ENCODE peak calls at places on chromosomes 13 and 19, in nine cellular contexts. I is RCC 7860; O is NCI-H2081; L is stimulated activated CD4-positive, alpha-beta T cell treated with anti-CD3 and anti-CD28 coated beads, Interleukin-2, amount 100 ng/mL, for 48 hours; C is HT-29; P is activated CD4-positive, alpha-beta T cell treated with anti-CD3 and anti-CD28 coated beads, Interleukin-2, amount 50 U/mL, for 1 hour; K is NAMALWA; B is NCI-H1092; M is HS-27A. E is an unnamed sample.

GRCh38 chr19:10227215-10227971 is 3.7 kb downstream of the S1PR2 start:
- DNase-seq in I (no peak), O (no peak), L (no peak), C (no peak), P (no peak), K (no peak), B (no peak), M (no peak), E (no peak)

GRCh38 chr19:15438577-15438976 is 11.2 kb downstream of the WIZ start:
- DNase-seq in I (no peak), O (no peak), L (no peak), C (no peak), P (no peak), K (no peak), B (no peak), M (no peak), E (no peak)

GRCh38 chr19:13208964-13209796 is 59.0 kb downstream of the IER2 start:
- DNase-seq in I (no peak), O (no peak), L (no peak), C (no peak), P (no peak), K (no peak), B (no peak), M (no peak), E (no peak)

GRCh38 chr13:44884076-44884729 is 105.1 kb downstream of the NUFIP1 start:
- DNase-seq in I (peak), O (no peak), L (no peak), C (no peak), P (no peak), K (no peak), B (no peak), M (no peak), E (no peak)

GRCh38 chr19:2385053-2385721 is 25.1 kb downstream of the TMPRSS9 start:
- DNase-seq in I (peak), O (peak), L (no peak), C (peak), P (peak), K (no peak), B (peak), M (no peak), E (no peak)

GRCh38 chr13:81929988-81930387 is 1589.1 kb upstream of the SPRY2 start:
- DNase-seq in I (no peak), O (peak), L (no peak), C (peak), P (no peak), K (peak), B (peak), M (no peak), E (no peak)

GRCh38 chr13:39185326-39185725 is 147.1 kb downstream of the NHLRC3 start:
- DNase-seq in I (no peak), O (no peak), L (no peak), C (no peak), P (no peak), K (no peak), B (no peak), M (no peak), E (no peak)

GRCh38 chr19:3146677-3147100 is 10.9 kb downstream of the GNA15 start:
- DNase-seq in I (no peak), O (no peak), L (peak), C (no peak), P (peak), K (peak), B (no peak), M (no peak), E (peak)

GRCh38 chr13:66689628-66690027 is 540.5 kb downstream of the PCDH9 start:
- DNase-seq in I (no peak), O (peak), L (no peak), C (peak), P (no peak), K (peak), B (peak), M (no peak), E (no peak)

GRCh38 chr19:32387701-32388392 is 17.7 kb upstream of the DPY19L3 start:
- DNase-seq in I (no peak), O (no peak), L (no peak), C (peak), P (no peak), K (no peak), B (no peak), M (no peak), E (no peak)

GRCh38 chr19:39106201-39106600 is 19.4 kb upstream of the PAK4 start:
- DNase-seq in I (no peak), O (no peak), L (no peak), C (no peak), P (no peak), K (no peak), B (no peak), M (no peak), E (no peak)

GRCh38 chr19:55113570-55114039 is 3.8 kb downstream of the PPP1R12C start:
- DNase-seq in I (peak), O (no peak), L (no peak), C (peak), P (no peak), K (peak), B (no peak), M (no peak), E (no peak)

GRCh38 chr13:114272977-114273376 is 8.4 kb upstream of the UPF3A start:
- DNase-seq in I (no peak), O (no peak), L (no peak), C (no peak), P (no peak), K (no peak), B (no peak), M (no peak), E (no peak)

GRCh38 chr13:88656751-88657150 is 985.6 kb downstream of the SLITRK5 start:
- DNase-seq in I (no peak), O (no peak), L (no peak), C (no peak), P (no peak), K (no peak), B (no peak), M (no peak), E (no peak)

GRCh38 chr13:67061750-67062149 is 168.4 kb downstream of the PCDH9 start:
- DNase-seq in I (no peak), O (no peak), L (no peak), C (no peak), P (no peak), K (no peak), B (no peak), M (no peak), E (no peak)

GRCh38 chr13:107835339-107836018 is 379.9 kb downstream of the LIG4 start:
- DNase-seq in I (peak), O (no peak), L (no peak), C (peak), P (no peak), K (no peak), B (no peak), M (peak), E (no peak)

GRCh38 chr19:42114412-42114811 is 17.8 kb downstream of the POU2F2 start:
- DNase-seq in I (no peak), O (no peak), L (no peak), C (no peak), P (no peak), K (peak), B (peak), M (no peak), E (no peak)

GRCh38 chr19:48715276-48715675 is 4.2 kb downstream of the MAMSTR start:
- DNase-seq in I (no peak), O (no peak), L (no peak), C (no peak), P (no peak), K (no peak), B (no peak), M (no peak), E (no peak)

GRCh38 chr13:30615851-30616311 is 1.8 kb upstream of the USPL1 start:
- DNase-seq in I (no peak), O (no peak), L (no peak), C (peak), P (no peak), K (peak), B (no peak), M (no peak), E (no peak)

GRCh38 chr13:40172149-40172591 is 494.3 kb downstream of the FOXO1 start:
- DNase-seq in I (no peak), O (no peak), L (no peak), C (no peak), P (no peak), K (no peak), B (no peak), M (no peak), E (no peak)

GRCh38 chr19:46211201-46211881 is 18.2 kb upstream of the IGFL1 start:
- DNase-seq in I (peak), O (no peak), L (no peak), C (peak), P (no peak), K (no peak), B (no peak), M (no peak), E (no peak)

GRCh38 chr19:48878219-48879024 is 6.2 kb downstream of the PPP1R15A start:
- DNase-seq in I (no peak), O (no peak), L (no peak), C (peak), P (no peak), K (peak), B (no peak), M (no peak), E (no peak)

GRCh38 chr19:1267441-1268391 is 1.4 kb upstream of the CIRBP start:
- DNase-seq in I (no peak), O (no peak), L (no peak), C (no peak), P (no peak), K (no peak), B (no peak), M (no peak), E (no peak)

GRCh38 chr19:512548-513365 is 5.5 kb downstream of the TPGS1 start:
- DNase-seq in I (no peak), O (no peak), L (no peak), C (no peak), P (no peak), K (no peak), B (peak), M (no peak), E (no peak)

GRCh38 chr13:41156611-41157010 is 24.0 kb upstream of the KBTBD6 start:
- DNase-seq in I (no peak), O (no peak), L (no peak), C (no peak), P (no peak), K (no peak), B (no peak), M (no peak), E (no peak)

GRCh38 chr19:46021531-46022041 is 1.3 kb downstream of the PGLYRP1 start:
- DNase-seq in I (no peak), O (no peak), L (no peak), C (peak), P (no peak), K (no peak), B (no peak), M (no peak), E (no peak)

GRCh38 chr19:39398297-39398864 is 7.2 kb downstream of the MED29 start:
- DNase-seq in I (peak), O (no peak), L (no peak), C (peak), P (peak), K (peak), B (no peak), M (peak), E (peak)

GRCh38 chr19:6362351-6362801 is 1.0 kb downstream of the CLPP start:
- DNase-seq in I (no peak), O (no peak), L (peak), C (no peak), P (peak), K (no peak), B (no peak), M (no peak), E (peak)

GRCh38 chr19:38977445-38978314 is 2.1 kb upstream of the FBXO17 start:
- DNase-seq in I (peak), O (no peak), L (peak), C (no peak), P (no peak), K (no peak), B (no peak), M (no peak), E (no peak)

GRCh38 chr13:31049083-31049482 is 112.6 kb downstream of the HSPH1 start:
- DNase-seq in I (no peak), O (no peak), L (no peak), C (no peak), P (no peak), K (no peak), B (no peak), M (no peak), E (no peak)

GRCh38 chr19:31253816-31254551 is 95.3 kb downstream of the TSHZ3 start:
- DNase-seq in I (no peak), O (no peak), L (no peak), C (no peak), P (no peak), K (no peak), B (no peak), M (no peak), E (no peak)

GRCh38 chr13:44232729-44233128 is 140.9 kb upstream of the SERP2 start:
- DNase-seq in I (no peak), O (no peak), L (no peak), C (no peak), P (no peak), K (no peak), B (no peak), M (no peak), E (no peak)

GRCh38 chr19:50230379-50231351 is 27.2 kb downstream of the MYH14 start:
- DNase-seq in I (no peak), O (no peak), L (no peak), C (no peak), P (no peak), K (no peak), B (no peak), M (no peak), E (no peak)

GRCh38 chr13:111036665-111037064 is 78.4 kb upstream of the ARHGEF7 start:
- DNase-seq in I (no peak), O (no peak), L (no peak), C (no peak), P (no peak), K (no peak), B (no peak), M (no peak), E (no peak)

GRCh38 chr19:41929536-41930071 is 1.4 kb upstream of the ERFL start:
- DNase-seq in I (no peak), O (no peak), L (no peak), C (no peak), P (no peak), K (no peak), B (no peak), M (no peak), E (no peak)

GRCh38 chr19:2260341-2260751 is 4.1 kb upstream of the JSRP1 start:
- DNase-seq in I (no peak), O (no peak), L (no peak), C (no peak), P (no peak), K (peak), B (no peak), M (no peak), E (no peak)

GRCh38 chr13:63208811-63209210 is 1793.2 kb upstream of the PCDH20 start:
- DNase-seq in I (peak), O (no peak), L (no peak), C (no peak), P (no peak), K (no peak), B (no peak), M (no peak), E (no peak)

GRCh38 chr19:661427-662196 is 1.4 kb downstream of the RNF126 start:
- DNase-seq in I (no peak), O (no peak), L (peak), C (no peak), P (peak), K (peak), B (no peak), M (no peak), E (peak)

GRCh38 chr19:18434411-18435184 is 3.3 kb downstream of the ISYNA1 start:
- DNase-seq in I (no peak), O (no peak), L (no peak), C (no peak), P (no peak), K (no peak), B (no peak), M (no peak), E (no peak)